ENCODE peak calls at places on chromosomes 6 and 20, in six cellular contexts. N is cardiac septum; H is RCC 7860; K is activated naive CD4-positive, alpha-beta T cell; T is HFFc6; W is head of caudate nucleus. B is an unnamed sample.

GRCh38 chr6:137341721-137342195 is 122.6 kb upstream of the IFNGR1 start:
- DNase-seq in N (no peak), K (no peak), H (no peak), W (peak), T (no peak), B (no peak)

GRCh38 chr20:57743450-57744095 is 33.8 kb upstream of the PMEPA1 start:
- DNase-seq in T (no peak), W (no peak), H (peak), N (no peak), K (no peak), B (no peak)

GRCh38 chr6:41713650-41714291 is 21.6 kb downstream of the TFEB start:
- DNase-seq in T (peak), H (no peak), W (no peak), K (no peak), N (no peak), B (no peak)

GRCh38 chr6:99841297-99841696 is 152.7 kb downstream of the MCHR2 start:
- DNase-seq in W (no peak), H (no peak), T (no peak), K (no peak), N (no peak), B (no peak)

GRCh38 chr6:43970913-43971775 is 156.1 kb downstream of the MRPL14 start:
- DNase-seq in H (no peak), W (no peak), K (no peak), T (no peak), N (peak), B (no peak)

GRCh38 chr6:65182681-65183080 is 524.3 kb downstream of the EYS start:
- DNase-seq in K (no peak), T (no peak), H (peak), N (no peak), W (no peak), B (no peak)

GRCh38 chr6:134400941-134401340 is 83.0 kb upstream of the SGK1 start:
- DNase-seq in W (no peak), K (no peak), T (no peak), N (no peak), H (no peak), B (no peak)

GRCh38 chr6:158516098-158516497 is 43.8 kb upstream of the TMEM181 start:
- DNase-seq in N (no peak), W (no peak), T (no peak), H (no peak), K (no peak), B (no peak)

GRCh38 chr20:44738779-44739477 is 6.7 kb upstream of the KCNK15 start:
- DNase-seq in W (peak), N (no peak), T (peak), H (peak), K (no peak), B (peak)

GRCh38 chr6:163099621-163100171 is 314.8 kb upstream of the QKI start:
- DNase-seq in W (peak), K (no peak), H (no peak), N (no peak), T (no peak), B (no peak)

GRCh38 chr20:51196991-51197651 is 174.2 kb upstream of the KCNG1 start:
- DNase-seq in T (no peak), N (no peak), W (no peak), K (no peak), H (no peak), B (no peak)

B was measured in esophagus squamous epithelium.